ENCODE peak calls at places on chromosomes 7 and 10, in six cellular contexts. O is Peyer's patch, V is testis, Z is IMR-90, M is heart left ventricle, Y is H1. A is an unnamed sample.

GRCh38 chr7:139823855-139824670 is 5.0 kb upstream of the TBXAS1 start:
- DNase-seq in O (no peak), V (no peak), Z (peak), M (no peak), Y (no peak), A (peak)

GRCh38 chr7:85237721-85238120 is 50.9 kb upstream of the SEMA3D start:
- DNase-seq in O (no peak), V (no peak), Z (peak), M (no peak), Y (no peak), A (no peak)

GRCh38 chr10:86536294-86536861 is 14.8 kb upstream of the WAPL start:
- DNase-seq in O (no peak), V (no peak), Z (no peak), M (peak), Y (no peak), A (no peak)

GRCh38 chr7:88759216-88759955 is at the start of gene ZNF804B:
- DNase-seq in O (no peak), V (peak), Z (no peak), M (peak), Y (peak), A (no peak)

GRCh38 chr7:15581352-15581951 is 19.6 kb upstream of the AGMO start:
- DNase-seq in O (no peak), V (no peak), Z (no peak), M (no peak), Y (no peak), A (no peak)

GRCh38 chr10:79179404-79180309 is 110.9 kb downstream of the ZMIZ1 start:
- DNase-seq in O (no peak), V (no peak), Z (no peak), M (no peak), Y (no peak), A (no peak)

GRCh38 chr7:140358024-140358770 is 40.1 kb downstream of the SLC37A3 start:
- DNase-seq in O (no peak), V (no peak), Z (no peak), M (no peak), Y (no peak), A (no peak)

GRCh38 chr7:133830081-133830480 is 297.1 kb upstream of the LRGUK start:
- DNase-seq in O (no peak), V (peak), Z (no peak), M (no peak), Y (no peak), A (no peak)

GRCh38 chr7:142934056-142934455 is 510 bp upstream of the TRPV5 start:
- DNase-seq in O (no peak), V (no peak), Z (no peak), M (no peak), Y (no peak), A (no peak)

GRCh38 chr10:50851884-50852671 is 33.3 kb downstream of the A1CF start:
- DNase-seq in O (no peak), V (no peak), Z (no peak), M (no peak), Y (no peak), A (no peak)

GRCh38 chr7:36961691-36962090 is 237.4 kb upstream of the AOAH start:
- DNase-seq in O (no peak), V (no peak), Z (no peak), M (no peak), Y (no peak), A (no peak)

GRCh38 chr10:9302142-9302746 is 1247.8 kb downstream of the GATA3 start:
- DNase-seq in O (no peak), V (no peak), Z (peak), M (no peak), Y (no peak), A (no peak)

GRCh38 chr7:33854178-33854577 is 51.2 kb upstream of the BMPER start:
- DNase-seq in O (no peak), V (no peak), Z (peak), M (no peak), Y (no peak), A (no peak)

GRCh38 chr7:85191383-85191782 is 4.5 kb upstream of the SEMA3D start:
- DNase-seq in O (no peak), V (no peak), Z (peak), M (no peak), Y (no peak), A (no peak)

GRCh38 chr7:22895491-22895890 is 72.8 kb upstream of the TOMM7 start:
- DNase-seq in O (no peak), V (no peak), Z (peak), M (no peak), Y (no peak), A (no peak)

GRCh38 chr10:113049881-113050280 is 99.8 kb downstream of the TCF7L2 start:
- DNase-seq in O (no peak), V (no peak), Z (no peak), M (no peak), Y (no peak), A (no peak)

GRCh38 chr7:16918288-16918895 is 36.6 kb upstream of the AGR3 start:
- DNase-seq in O (no peak), V (peak), Z (peak), M (no peak), Y (no peak), A (no peak)

GRCh38 chr10:7756360-7756992 is 31.3 kb downstream of the KIN start:
- DNase-seq in O (no peak), V (peak), Z (peak), M (no peak), Y (no peak), A (no peak)

GRCh38 chr7:74174606-74175082 is 488 bp downstream of the EIF4H start:
- DNase-seq in O (peak), V (peak), Z (peak), M (peak), Y (no peak), A (peak)

GRCh38 chr7:464177-464711 is 55.4 kb downstream of the PDGFA start:
- DNase-seq in O (peak), V (peak), Z (no peak), M (no peak), Y (no peak), A (peak)

GRCh38 chr10:33993917-33994316 is 659.5 kb upstream of the NRP1 start:
- DNase-seq in O (no peak), V (no peak), Z (no peak), M (no peak), Y (no peak), A (no peak)

GRCh38 chr10:94403823-94404228 is 1.5 kb downstream of the TBC1D12 start:
- DNase-seq in O (no peak), V (no peak), Z (no peak), M (no peak), Y (no peak), A (no peak)

GRCh38 chr10:60967854-60968484 is 24.0 kb upstream of the RHOBTB1 start:
- DNase-seq in O (no peak), V (no peak), Z (no peak), M (no peak), Y (no peak), A (no peak)

GRCh38 chr10:50361946-50362345 is 110.6 kb upstream of the ASAH2 start:
- DNase-seq in O (no peak), V (no peak), Z (no peak), M (no peak), Y (no peak), A (no peak)

GRCh38 chr7:151405056-151405455 is 4.8 kb downstream of the WDR86 start:
- DNase-seq in O (peak), V (no peak), Z (no peak), M (no peak), Y (no peak), A (no peak)

GRCh38 chr10:113133497-113133896 is 183.4 kb downstream of the TCF7L2 start:
- DNase-seq in O (no peak), V (no peak), Z (peak), M (no peak), Y (no peak), A (no peak)

GRCh38 chr7:102431617-102432298 is 1.6 kb upstream of the ORAI2 start:
- DNase-seq in O (no peak), V (no peak), Z (no peak), M (no peak), Y (no peak), A (no peak)

GRCh38 chr10:17115683-17116082 is 13.9 kb downstream of the CUBN start:
- DNase-seq in O (no peak), V (no peak), Z (peak), M (no peak), Y (no peak), A (no peak)

GRCh38 chr10:83522881-83523386 is 616.4 kb upstream of the GHITM start:
- DNase-seq in O (no peak), V (no peak), Z (no peak), M (peak), Y (no peak), A (no peak)

GRCh38 chr7:1192171-1192676 is 32.2 kb upstream of the ZFAND2A start:
- DNase-seq in O (no peak), V (no peak), Z (peak), M (no peak), Y (no peak), A (no peak)

GRCh38 chr7:116499168-116500070 is at the start of gene CAV2:
- DNase-seq in O (peak), V (peak), Z (peak), M (peak), Y (no peak), A (peak)

GRCh38 chr7:145276118-145276517 is 440.3 kb upstream of the TPK1 start:
- DNase-seq in O (no peak), V (no peak), Z (no peak), M (no peak), Y (no peak), A (no peak)

GRCh38 chr10:98528785-98529183 is 82.0 kb upstream of the HPS1 start:
- DNase-seq in O (no peak), V (no peak), Z (no peak), M (no peak), Y (no peak), A (no peak)

GRCh38 chr7:43487731-43488073 is 95.2 kb upstream of the STK17A start:
- DNase-seq in O (no peak), V (no peak), Z (no peak), M (no peak), Y (no peak), A (no peak)

GRCh38 chr7:96778263-96778662 is 68.6 kb upstream of the SEM1 start:
- DNase-seq in O (no peak), V (no peak), Z (no peak), M (no peak), Y (no peak), A (no peak)

GRCh38 chr7:87060288-87060537 is 759 bp upstream of the ELAPOR2 start:
- DNase-seq in O (no peak), V (no peak), Z (no peak), M (no peak), Y (no peak), A (no peak)

GRCh38 chr10:29512460-29512974 is 122.3 kb downstream of the SVIL start:
- DNase-seq in O (no peak), V (no peak), Z (no peak), M (no peak), Y (no peak), A (no peak)

GRCh38 chr10:122983898-122984297 is 3.7 kb downstream of the PSTK start:
- DNase-seq in O (no peak), V (no peak), Z (no peak), M (no peak), Y (no peak), A (no peak)

GRCh38 chr10:27319752-27320561 is 79.4 kb upstream of the ACBD5 start:
- DNase-seq in O (peak), V (peak), Z (peak), M (peak), Y (no peak), A (no peak)

GRCh38 chr10:12795318-12795717 is 206.2 kb downstream of the CCDC3 start:
- DNase-seq in O (no peak), V (no peak), Z (no peak), M (no peak), Y (no peak), A (no peak)

GRCh38 chr7:111561909-111562732 is at the start of gene IMMP2L:
- DNase-seq in O (peak), V (peak), Z (peak), M (peak), Y (peak), A (peak)
- TF ChIP-seq POLR2A in O (peak), V (no peak), Z (peak), M (peak), Y (peak), A (peak)

GRCh38 chr7:149787428-149788299 is 14.3 kb upstream of the ZNF467 start:
- DNase-seq in O (no peak), V (peak), Z (no peak), M (peak), Y (no peak), A (no peak)
- TF ChIP-seq CTCF in O (no peak), V (no peak), Z (no peak), M (peak), Y (peak), A (no peak)

DNA sequence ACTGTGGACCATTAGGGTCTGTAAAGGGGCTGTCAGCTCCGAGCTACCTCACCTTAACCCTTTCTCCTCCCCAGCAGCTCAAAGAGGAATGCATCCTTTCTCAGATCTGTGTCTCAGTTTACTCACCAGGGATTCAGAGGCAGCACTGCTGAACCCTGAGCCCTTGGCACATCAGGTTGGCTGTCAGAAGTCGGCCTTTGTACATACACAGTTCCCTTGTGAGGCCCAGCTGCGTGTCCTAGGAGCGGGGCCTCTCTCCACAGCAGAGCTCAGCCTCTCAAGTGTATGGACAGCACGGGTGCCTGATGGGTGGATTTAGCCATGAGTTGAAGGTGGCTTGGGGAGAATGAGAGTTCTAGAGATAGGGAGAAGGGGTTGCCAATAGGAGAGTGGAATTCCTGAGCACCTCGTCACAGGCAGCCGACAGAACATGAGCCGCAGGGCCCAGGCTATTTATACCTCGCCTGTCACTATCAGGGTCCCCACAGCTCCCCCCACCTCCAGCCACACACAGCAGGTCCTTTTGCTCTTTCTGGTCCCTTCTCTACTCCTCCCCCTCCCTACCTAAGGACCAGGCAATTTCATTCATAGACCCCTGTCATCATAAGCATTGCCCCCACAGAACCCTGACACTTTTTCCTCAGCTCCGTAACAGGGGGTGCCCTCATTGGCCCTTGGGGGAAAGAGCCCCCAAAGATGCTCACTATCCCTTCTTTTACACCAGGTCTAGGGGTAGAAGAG is 2.1 kb upstream of the FLNC start:
- DNase-seq in O (no peak), V (no peak), Z (peak), M (peak), Y (no peak), A (no peak)
- TF ChIP-seq POLR2A in O (no peak), V (no peak), Z (peak), M (no peak), Y (no peak), A (no peak)

DNA sequence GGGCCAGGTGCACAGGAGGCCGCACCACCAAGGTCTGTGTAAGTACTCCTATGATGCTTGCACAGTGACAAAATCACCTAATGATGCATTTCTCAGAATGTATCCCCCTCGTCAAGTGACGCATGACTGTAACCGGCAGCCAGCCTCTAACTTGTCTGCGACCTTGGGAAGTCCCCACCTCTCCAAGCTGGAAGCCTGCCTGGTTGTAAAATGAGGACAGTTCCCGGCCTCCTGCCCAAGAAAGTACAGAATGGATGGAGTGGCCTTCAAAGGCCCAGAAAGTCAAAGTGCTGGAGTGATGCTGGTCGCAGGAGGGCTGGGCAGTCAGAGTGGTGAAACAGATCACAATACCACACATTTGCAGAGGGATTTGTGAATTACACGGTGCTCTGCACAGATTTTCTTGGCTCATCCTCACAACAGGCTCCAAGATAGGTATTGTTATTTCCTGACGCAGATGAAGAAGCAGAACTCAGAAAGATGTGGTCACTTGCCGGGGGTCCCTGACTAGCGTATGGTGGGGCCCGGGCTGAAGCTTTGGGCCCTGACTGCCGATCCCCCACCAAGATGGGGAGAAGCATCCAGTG is 22.8 kb downstream of the SPOCK2 start:
- DNase-seq in O (no peak), V (peak), Z (peak), M (peak), Y (no peak), A (peak)
- TF ChIP-seq CTCF in O (no peak), V (no peak), Z (no peak), M (no peak), Y (no peak), A (no peak)

GRCh38 chr7:149362696-149363095 is 98.2 kb downstream of the ZNF777 start:
- DNase-seq in O (no peak), V (no peak), Z (no peak), M (no peak), Y (no peak), A (no peak)
- TF ChIP-seq POLR2A in O (no peak), V (no peak), Z (no peak), M (no peak), Y (no peak), A (no peak)

DNA sequence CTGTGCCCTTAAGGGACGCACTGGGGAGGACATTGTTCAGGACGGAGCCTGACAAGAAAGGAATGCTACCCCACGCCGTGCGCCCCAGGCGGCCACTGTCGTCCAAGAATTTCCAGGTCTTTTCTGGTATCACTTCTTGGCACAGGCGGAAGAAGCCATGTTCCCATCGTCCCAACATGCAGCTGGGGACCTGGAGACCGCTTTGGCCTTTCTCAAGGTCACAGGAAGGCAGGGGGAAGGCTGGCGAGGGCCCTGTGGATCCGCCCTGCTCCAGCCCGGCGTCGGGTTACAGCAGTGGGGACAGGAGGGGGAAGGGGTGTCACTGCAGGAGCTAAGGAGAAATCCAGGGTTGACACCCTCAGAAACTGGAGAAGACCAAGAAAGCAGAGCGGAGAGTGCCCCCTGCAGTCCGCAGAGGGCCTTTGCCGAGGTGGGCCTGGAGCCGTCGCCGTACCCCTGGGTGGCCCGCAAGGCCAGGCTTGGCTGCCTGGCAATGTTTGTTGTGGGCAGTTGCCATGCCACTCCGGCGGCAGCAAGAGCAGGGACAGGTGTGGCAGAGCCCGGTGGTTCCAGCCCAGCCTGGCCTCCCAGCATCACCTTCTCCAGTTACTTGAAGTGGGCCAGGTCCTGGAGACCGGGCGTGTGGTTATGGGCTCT is 104.1 kb downstream of the LHPP start:
- DNase-seq in O (no peak), V (peak), Z (no peak), M (peak), Y (peak), A (peak)
- TF ChIP-seq CTCF in O (no peak), V (peak), Z (peak), M (peak), Y (peak), A (no peak)

GRCh38 chr10:69451784-69452251 is 553 bp downstream of the TSPAN15 start:
- DNase-seq in O (peak), V (no peak), Z (no peak), M (no peak), Y (peak), A (no peak)

GRCh38 chr10:69453759-69454158 is 2.5 kb downstream of the TSPAN15 start:
- DNase-seq in O (no peak), V (no peak), Z (no peak), M (no peak), Y (no peak), A (no peak)

GRCh38 chr10:69452676-69453415 is 1.6 kb downstream of the TSPAN15 start:
- DNase-seq in O (no peak), V (no peak), Z (no peak), M (no peak), Y (no peak), A (no peak)

GRCh38 chr10:69449841-69450240 is 1.4 kb upstream of the TSPAN15 start:
- DNase-seq in O (no peak), V (peak), Z (peak), M (peak), Y (peak), A (no peak)

GRCh38 chr10:69451209-69451783 is at the start of gene TSPAN15:
- DNase-seq in O (peak), V (peak), Z (peak), M (peak), Y (peak), A (peak)
- TF ChIP-seq POLR2A in O (peak), V (no peak), Z (no peak), M (no peak), Y (no peak), A (no peak)

DNA sequence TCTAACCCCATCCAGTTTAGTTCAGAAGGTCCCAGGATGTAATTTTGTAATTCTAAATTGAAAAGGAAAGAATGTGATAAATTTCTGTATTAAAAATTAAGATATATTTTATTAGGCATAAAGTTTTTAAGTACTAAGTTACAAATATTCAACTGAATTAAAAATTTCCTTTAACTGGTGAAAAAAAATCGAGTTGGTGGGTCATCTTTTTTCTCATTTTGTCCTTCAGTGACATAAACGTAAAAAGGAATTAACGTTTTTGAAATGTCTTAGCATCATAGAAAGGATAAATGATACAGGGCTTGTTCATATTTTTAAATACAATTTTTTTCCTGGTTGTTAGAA is 88.5 kb downstream of the BTRC start:
- DNase-seq in O (no peak), V (no peak), Z (no peak), M (no peak), Y (no peak), A (no peak)
- TF ChIP-seq CTCF in O (no peak), V (no peak), Z (no peak), M (no peak), Y (no peak), A (no peak)